ENCODE peak calls at places on chromosomes 6 and 20, in six cellular contexts. N is tibial nerve, I is fibroblast of mammary gland, P is progenitor cell of endocrine pancreas, U is AG04450, H is Peyer's patch. A is an unnamed sample.

GRCh38 chr6:136657629-136658028 is 107.4 kb upstream of the MAP7 start:
- DNase-seq in I (peak; percentile 48), H (no peak), U (no peak), N (no peak), P (no peak), A (no peak)

GRCh38 chr6:53101006-53101405 is 35.8 kb downstream of the FBXO9 start:
- DNase-seq in P (no peak), I (no peak), U (no peak), H (no peak), N (no peak), A (no peak)

GRCh38 chr20:38346247-38346651 is at the start of gene LBP:
- DNase-seq in I (no peak), U (no peak), H (no peak), N (no peak), P (no peak), A (no peak)

GRCh38 chr6:119821380-119821779 is 471.8 kb upstream of the MAN1A1 start:
- DNase-seq in I (no peak), N (no peak), H (no peak), U (no peak), P (no peak), A (no peak)

GRCh38 chr6:3849681-3850450 is 693 bp downstream of the FAM50B start:
- DNase-seq in U (no peak), P (no peak), I (no peak), N (no peak), H (no peak), A (no peak)

GRCh38 chr20:61582196-61582923 is 330.3 kb downstream of the CDH4 start:
- DNase-seq in U (no peak), I (no peak), N (no peak), H (no peak), P (no peak), A (no peak)

GRCh38 chr6:139828751-139829519 is 454.5 kb upstream of the CITED2 start:
- DNase-seq in P (no peak), H (no peak), I (no peak), U (no peak), N (no peak), A (no peak)

GRCh38 chr6:13354331-13355042 is 26.1 kb upstream of the TBC1D7 start:
- DNase-seq in H (no peak), N (no peak), P (no peak), U (peak; percentile 54), I (peak; percentile 51), A (no peak)

DNA sequence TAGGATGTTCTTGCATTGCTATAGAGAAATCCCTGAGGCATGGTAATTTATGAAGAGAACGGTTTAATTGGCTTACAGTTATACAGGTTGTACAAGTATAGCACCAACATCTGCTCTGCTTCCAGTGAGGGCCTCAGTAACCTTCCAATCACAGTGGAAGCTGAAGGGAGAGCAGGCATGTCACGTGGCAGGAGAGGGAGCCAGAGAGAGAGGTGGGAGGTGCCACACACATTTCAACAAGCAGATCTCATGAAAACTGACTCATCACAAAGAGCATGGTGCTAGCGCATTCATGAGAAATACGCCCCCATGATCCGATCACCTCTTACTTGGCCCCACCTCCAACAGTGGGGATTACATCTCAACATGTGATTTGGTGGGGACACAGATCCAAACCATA is 871.2 kb downstream of the TFAP2A start:
- DNase-seq in P (no peak), N (no peak), U (no peak), I (peak; percentile 8), H (no peak), A (no peak)
- TF ChIP-seq CTCF in P (no peak), N (no peak), U (no peak), I (no peak), H (no peak), A (no peak)

DNA sequence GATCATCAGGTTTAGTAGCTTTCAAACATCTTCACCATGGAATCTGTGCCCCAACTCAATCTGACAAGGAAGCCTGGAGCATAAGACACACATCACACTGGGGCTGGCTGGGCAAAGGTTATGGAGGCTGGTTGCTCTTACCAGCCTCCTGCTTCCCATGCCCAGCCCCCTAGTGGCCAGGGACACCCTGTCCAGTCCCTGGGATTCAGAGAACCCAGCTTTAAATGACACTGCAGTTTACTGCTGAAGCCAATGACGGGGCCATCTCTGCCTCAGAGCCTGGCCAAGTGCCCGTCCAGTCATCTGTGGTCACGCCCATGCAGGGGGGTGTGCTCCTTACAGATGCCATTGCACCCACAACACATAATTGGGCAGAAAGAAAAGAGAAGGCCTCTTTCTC is 272.9 kb downstream of the SMOC2 start:
- DNase-seq in H (peak; percentile 63), U (no peak), N (no peak), P (no peak), I (peak; percentile 8), A (no peak)
- TF ChIP-seq CTCF in H (peak; percentile 56), U (no peak), N (no peak), P (peak; percentile 59), I (peak; percentile 24), A (peak; percentile 63)

GRCh38 chr6:82330171-82330804 is 33.3 kb upstream of the TPBG start:
- DNase-seq in U (no peak), N (no peak), P (no peak), I (no peak), H (no peak), A (no peak)

GRCh38 chr6:82333781-82334180 is 29.8 kb upstream of the TPBG start:
- DNase-seq in N (no peak), H (no peak), P (no peak), U (no peak), I (no peak), A (no peak)

GRCh38 chr6:82331031-82331773 is 32.4 kb upstream of the TPBG start:
- DNase-seq in P (no peak), I (peak; percentile 66), N (no peak), U (peak; percentile 13), H (no peak), A (no peak)
- TF ChIP-seq CTCF in P (peak; percentile 12), I (peak; percentile 52), N (no peak), U (peak; percentile 40), H (no peak), A (no peak)

DNA sequence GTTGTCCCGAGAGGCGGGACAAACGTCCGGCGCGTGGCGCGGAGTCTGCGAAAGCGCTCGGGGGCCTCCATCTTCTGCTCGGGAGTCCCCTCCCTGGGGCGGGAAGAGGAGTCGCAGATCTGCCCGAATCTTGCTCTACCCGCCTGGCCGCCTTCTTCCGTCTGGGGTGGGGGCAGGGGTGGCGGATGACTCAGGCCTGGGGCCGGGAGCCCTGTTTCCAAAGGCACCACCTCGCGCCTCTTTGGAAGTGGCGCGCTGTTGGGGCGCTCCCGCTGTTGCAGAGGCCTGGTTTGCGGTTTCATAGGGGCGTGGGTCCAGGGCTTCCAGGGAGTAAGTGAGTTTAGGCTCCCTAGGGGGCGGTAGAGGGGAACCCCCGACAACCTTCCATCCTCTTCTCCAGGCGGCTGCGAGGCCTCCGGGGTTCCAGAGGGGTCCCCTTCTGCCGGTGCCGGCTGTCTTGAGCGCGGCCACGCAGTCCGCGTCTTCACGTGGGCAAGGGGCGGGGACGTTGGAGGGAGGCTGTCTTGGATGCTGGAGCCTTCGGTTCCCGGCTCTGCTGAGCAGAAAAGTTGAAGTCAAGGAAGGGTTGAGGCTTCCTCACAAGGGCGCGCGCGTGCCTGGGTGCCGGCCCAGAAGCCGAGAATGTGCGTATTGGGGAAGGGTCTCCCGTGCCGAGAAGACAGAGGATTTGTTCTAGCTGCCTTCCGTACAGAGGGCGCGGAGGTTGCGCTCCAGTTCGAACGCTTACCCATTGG is 2.6 kb upstream of the TFAP2C start:
- DNase-seq in I (peak; percentile 41), U (no peak), H (no peak), P (no peak), N (no peak), A (peak; percentile 73)
- TF ChIP-seq CTCF in I (peak; percentile 32), U (peak; percentile 12), H (no peak), P (peak; percentile 56), N (no peak), A (peak; percentile 76)

GRCh38 chr20:17661121-17661744 is 20.8 kb downstream of the RRBP1 start:
- DNase-seq in I (no peak), P (no peak), H (peak; percentile 52), N (peak; percentile 8), U (no peak), A (no peak)

GRCh38 chr20:17658648-17658993 is 23.4 kb downstream of the RRBP1 start:
- DNase-seq in N (no peak), I (no peak), U (no peak), H (no peak), P (no peak), A (no peak)

GRCh38 chr20:17657898-17658647 is 24.0 kb downstream of the RRBP1 start:
- DNase-seq in U (no peak), P (no peak), I (no peak), N (no peak), H (no peak), A (no peak)

GRCh38 chr20:17660667-17661066 is 21.4 kb downstream of the RRBP1 start:
- DNase-seq in P (no peak), U (no peak), I (no peak), H (peak; percentile 31), N (peak; percentile 9), A (no peak)

GRCh38 chr20:17659801-17660200 is 22.2 kb downstream of the RRBP1 start:
- DNase-seq in I (no peak), N (no peak), H (no peak), P (no peak), U (no peak), A (no peak)
- TF ChIP-seq CTCF in I (peak; percentile 10), N (no peak), H (no peak), P (peak; percentile 11), U (peak; percentile 17), A (peak; percentile 45)

GRCh38 chr6:143902827-143903226 is 38.6 kb downstream of the ZC2HC1B start:
- DNase-seq in P (no peak), U (no peak), I (no peak), H (no peak), N (no peak), A (no peak)
- TF ChIP-seq CTCF in P (no peak), U (no peak), I (no peak), H (no peak), N (no peak), A (no peak)

DNA sequence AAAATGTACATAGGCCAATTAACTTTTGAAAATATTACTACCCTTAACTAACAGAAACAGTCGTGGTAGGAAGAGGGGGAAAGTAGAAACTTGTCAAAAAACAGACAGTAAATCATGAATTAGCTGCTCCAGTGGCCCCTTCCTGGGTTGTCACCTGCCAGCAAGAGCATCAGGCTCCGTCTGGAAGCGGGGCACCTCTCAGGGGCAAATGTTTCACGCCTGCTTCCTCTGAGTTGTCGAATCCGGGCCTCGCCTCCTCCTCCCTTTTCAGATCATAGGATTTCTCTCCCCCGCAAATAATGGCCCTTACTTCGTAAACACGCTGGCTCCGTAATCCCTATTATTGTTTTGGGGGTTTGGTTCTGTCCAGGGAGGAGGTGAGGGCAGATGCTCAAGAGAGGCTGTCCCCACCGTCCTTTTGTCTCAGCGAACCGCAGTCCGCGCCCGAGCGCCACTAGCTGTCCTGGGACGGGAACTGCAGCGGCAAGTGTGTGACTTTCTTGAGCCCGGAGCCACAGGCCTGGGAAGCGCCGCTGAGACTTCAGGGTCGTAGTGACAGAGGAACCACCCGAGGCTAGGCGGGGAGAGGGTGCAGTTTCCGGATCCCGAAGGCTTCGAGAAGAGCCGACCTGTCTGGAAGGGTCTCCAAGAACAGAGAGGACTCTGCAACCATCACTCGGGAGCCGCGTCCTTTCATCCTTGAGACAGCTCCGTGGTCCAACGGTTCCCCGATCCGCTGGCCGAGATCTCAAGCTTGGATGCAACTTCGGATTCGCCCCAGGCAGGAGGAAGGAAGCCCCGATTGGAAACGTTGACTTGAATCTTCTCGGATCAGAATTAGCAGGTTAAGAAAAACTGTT is 214.5 kb upstream of the ZNF184 start:
- DNase-seq in N (peak; percentile 23), H (peak; percentile 85), U (no peak), P (peak; percentile 64), I (peak; percentile 75), A (peak; percentile 86)
- TF ChIP-seq CTCF in N (peak; percentile 33), H (peak; percentile 67), U (peak; percentile 65), P (peak; percentile 78), I (peak; percentile 70), A (peak; percentile 77)

A was measured in type B pancreatic cell.